ENCODE peak calls at places on chromosome 2, in seven cellular contexts. L is CD8-positive, alpha-beta T cell; B is BJ; V is foreskin keratinocyte; Q is Caco-2; D is bronchial epithelial cell; E is right cardiac atrium. F is an unnamed sample.

GRCh38 chr2:10552220-10552870 is 104.2 kb upstream of the ODC1 start:
- DNase-seq in Q (no peak), V (no peak), D (peak; percentile 26), E (no peak), L (no peak), B (no peak), F (no peak)

GRCh38 chr2:71938108-71938507 is 209.6 kb downstream of the CYP26B1 start:
- DNase-seq in V (no peak), E (no peak), B (no peak), L (no peak), Q (no peak), D (no peak), F (no peak)

GRCh38 chr2:39743170-39743851 is 35.7 kb downstream of the THUMPD2 start:
- DNase-seq in B (no peak), L (no peak), E (no peak), D (peak; percentile 59), V (peak; percentile 81), Q (no peak), F (peak; percentile 27)

GRCh38 chr2:91477731-91478672 is 2786.5 kb downstream of the RPIA start:
- DNase-seq in Q (peak; percentile 41), D (no peak), B (no peak), V (no peak), L (peak; percentile 40), E (peak; percentile 84), F (peak; percentile 27)

GRCh38 chr2:171412571-171412970 is 21.2 kb downstream of the METTL8 start:
- DNase-seq in B (no peak), E (no peak), V (no peak), D (no peak), L (no peak), Q (no peak), F (no peak)

GRCh38 chr2:143617803-143618415 is 488.7 kb downstream of the ARHGAP15 start:
- DNase-seq in Q (no peak), D (no peak), V (no peak), L (no peak), E (no peak), B (no peak), F (no peak)

GRCh38 chr2:200728630-200729029 is 83.1 kb upstream of the BZW1 start:
- DNase-seq in V (peak; percentile 11), E (peak; percentile 63), L (no peak), B (no peak), D (peak; percentile 72), Q (no peak), F (peak; percentile 12)

GRCh38 chr2:58918138-58918537 is 677.0 kb upstream of the FANCL start:
- DNase-seq in V (no peak), B (no peak), L (no peak), Q (no peak), E (no peak), D (no peak), F (peak; percentile 38)

GRCh38 chr2:101251844-101252407 is 760 bp upstream of the CNOT11 start:
- DNase-seq in V (peak; percentile 80), B (no peak), L (peak; percentile 60), D (peak; percentile 87), E (no peak), Q (peak; percentile 82), F (no peak)

GRCh38 chr2:162688403-162688802 is 150.2 kb downstream of the KCNH7 start:
- DNase-seq in E (no peak), D (no peak), V (no peak), L (no peak), B (no peak), Q (no peak), F (no peak)

GRCh38 chr2:218622606-218623238 is 15.0 kb downstream of the PLCD4 start:
- DNase-seq in E (no peak), B (no peak), L (no peak), Q (no peak), V (peak; percentile 18), D (peak; percentile 29), F (no peak)

GRCh38 chr2:127000194-127000593 is 101.5 kb downstream of the TEX51 start:
- DNase-seq in Q (no peak), E (no peak), D (no peak), V (no peak), B (no peak), L (no peak), F (no peak)

GRCh38 chr2:233091595-233092375 is 31.6 kb downstream of the INPP5D start:
- DNase-seq in E (no peak), D (no peak), Q (no peak), L (no peak), B (no peak), V (no peak), F (no peak)

GRCh38 chr2:55840460-55840859 is 83.1 kb downstream of the EFEMP1 start:
- DNase-seq in E (no peak), Q (no peak), B (no peak), V (no peak), D (no peak), L (no peak), F (no peak)

GRCh38 chr2:173054466-173054865 is 21.2 kb upstream of the MAP3K20 start:
- DNase-seq in V (peak; percentile 34), D (peak; percentile 28), Q (no peak), L (no peak), E (no peak), B (no peak), F (no peak)

GRCh38 chr2:134919360-134920210 is 963 bp downstream of the CCNT2 start:
- DNase-seq in Q (no peak), B (no peak), E (no peak), V (peak; percentile 23), D (peak; percentile 13), L (peak; percentile 56), F (peak; percentile 56)

GRCh38 chr2:114807666-114808065 is 365.2 kb downstream of the DPP10 start:
- DNase-seq in E (no peak), V (no peak), B (no peak), Q (no peak), D (no peak), L (no peak), F (no peak)

GRCh38 chr2:120846406-120847095 is 110.9 kb downstream of the GLI2 start:
- DNase-seq in E (peak; percentile 37), Q (no peak), V (no peak), B (no peak), D (no peak), L (no peak), F (no peak)

GRCh38 chr2:86646865-86647264 is 23.2 kb upstream of the RNF103 start:
- DNase-seq in E (no peak), L (no peak), D (peak; percentile 19), V (peak; percentile 58), B (no peak), Q (no peak), F (no peak)

GRCh38 chr2:210007895-210008294 is 5.5 kb downstream of the RPE start:
- DNase-seq in B (no peak), Q (no peak), V (no peak), D (peak; percentile 7), E (no peak), L (no peak), F (peak; percentile 25)

DNA sequence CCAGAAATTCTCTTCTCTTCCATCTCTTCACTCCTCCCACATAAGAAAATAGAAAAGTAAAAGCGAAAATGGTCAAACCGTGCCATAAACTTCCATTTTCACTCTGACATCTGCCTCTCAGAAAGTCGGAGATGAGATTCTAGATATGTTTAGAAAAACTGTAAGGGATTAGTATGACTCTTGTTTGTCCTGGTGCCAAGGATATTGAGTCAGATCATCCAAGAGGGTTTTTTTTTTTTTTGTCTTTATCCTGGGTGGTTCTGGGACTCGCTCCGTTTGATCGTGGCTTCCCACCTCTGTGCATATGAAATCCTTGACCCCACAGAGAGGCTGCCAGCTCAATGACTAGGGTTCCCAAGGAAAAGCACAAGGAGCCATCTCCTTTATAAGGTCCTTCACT is 17.3 kb downstream of the EN1 start:
- DNase-seq in B (no peak), D (no peak), E (no peak), V (no peak), L (no peak), Q (no peak), F (no peak)
- H3K27me3 ChIP-seq in B (peaks cover 26% of the 10 kb centered on the region), D (peaks cover 36% of the 10 kb centered on the region), E (peaks cover 2% of the 10 kb centered on the region), V (peaks cover 93% of the 10 kb centered on the region), L (peaks cover 8% of the 10 kb centered on the region), Q (peaks cover 2% of the 10 kb centered on the region), F (peaks cover 45% of the 10 kb centered on the region)

GRCh38 chr2:15363142-15363541 is 198.0 kb downstream of the NBAS start:
- DNase-seq in B (peak; percentile 8), L (no peak), E (no peak), Q (no peak), D (peak; percentile 86), V (peak; percentile 83), F (peak; percentile 16)
- H3K27me3 ChIP-seq in B (no peaks in the 10 kb centered on the region), L (no peaks in the 10 kb centered on the region), E (no peaks in the 10 kb centered on the region), Q (no peaks in the 10 kb centered on the region), D (no peaks in the 10 kb centered on the region), V (no peaks in the 10 kb centered on the region), F (no peaks in the 10 kb centered on the region)

DNA sequence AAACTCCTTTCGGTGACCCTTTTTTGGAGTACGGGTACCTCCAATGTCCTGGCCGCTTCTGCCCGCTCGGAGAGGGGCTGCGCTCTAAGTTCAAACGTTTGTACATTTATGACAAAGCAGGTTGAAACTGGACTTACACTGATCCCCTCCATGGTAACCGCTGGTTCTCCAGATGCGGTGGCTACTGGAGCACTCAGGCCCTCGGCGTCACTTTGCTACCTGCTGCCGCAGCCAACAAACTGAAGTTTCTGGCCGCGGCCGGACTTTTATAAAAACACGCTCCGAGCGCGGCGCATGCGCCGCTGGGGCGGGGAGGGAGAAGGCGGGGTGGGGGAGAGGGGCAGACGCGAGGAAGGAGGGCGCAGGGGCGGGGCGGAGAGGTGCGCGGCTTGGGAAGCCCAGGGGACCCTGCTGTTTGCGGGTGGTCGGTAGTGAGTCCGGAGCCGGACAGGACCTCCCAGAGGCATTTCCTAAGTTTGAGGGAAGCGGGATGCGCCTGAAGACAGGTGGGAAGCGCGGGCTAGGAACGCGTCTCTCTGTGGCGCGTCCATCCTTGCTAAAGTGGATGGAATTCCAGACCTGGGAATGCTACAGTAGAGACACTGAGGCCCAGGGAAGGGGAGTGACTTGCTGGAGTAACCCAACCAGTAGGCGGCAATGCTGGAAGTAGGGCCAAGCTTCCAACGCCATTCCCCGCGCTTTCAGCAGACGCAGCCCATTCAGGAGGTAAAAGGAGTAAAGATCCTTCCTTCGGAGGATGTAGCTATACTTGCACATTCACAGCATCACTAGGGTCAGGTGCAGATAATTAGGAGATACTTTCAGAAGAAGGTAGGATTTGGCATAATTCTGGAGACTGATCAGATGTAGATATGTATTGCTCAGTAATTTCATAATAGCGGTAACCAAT is at the start of gene CXCR4:
- DNase-seq in Q (peak; percentile 67), V (peak; percentile 16), L (peak; percentile 92), B (no peak), E (peak; percentile 90), D (no peak), F (peak; percentile 23)
- H3K27me3 ChIP-seq in Q (peaks cover 8% of the 10 kb centered on the region), V (peaks cover 93% of the 10 kb centered on the region), L (no peaks in the 10 kb centered on the region), B (peaks cover 34% of the 10 kb centered on the region), E (peaks cover 2% of the 10 kb centered on the region), D (peaks cover 42% of the 10 kb centered on the region), F (peaks cover 93% of the 10 kb centered on the region)

DNA sequence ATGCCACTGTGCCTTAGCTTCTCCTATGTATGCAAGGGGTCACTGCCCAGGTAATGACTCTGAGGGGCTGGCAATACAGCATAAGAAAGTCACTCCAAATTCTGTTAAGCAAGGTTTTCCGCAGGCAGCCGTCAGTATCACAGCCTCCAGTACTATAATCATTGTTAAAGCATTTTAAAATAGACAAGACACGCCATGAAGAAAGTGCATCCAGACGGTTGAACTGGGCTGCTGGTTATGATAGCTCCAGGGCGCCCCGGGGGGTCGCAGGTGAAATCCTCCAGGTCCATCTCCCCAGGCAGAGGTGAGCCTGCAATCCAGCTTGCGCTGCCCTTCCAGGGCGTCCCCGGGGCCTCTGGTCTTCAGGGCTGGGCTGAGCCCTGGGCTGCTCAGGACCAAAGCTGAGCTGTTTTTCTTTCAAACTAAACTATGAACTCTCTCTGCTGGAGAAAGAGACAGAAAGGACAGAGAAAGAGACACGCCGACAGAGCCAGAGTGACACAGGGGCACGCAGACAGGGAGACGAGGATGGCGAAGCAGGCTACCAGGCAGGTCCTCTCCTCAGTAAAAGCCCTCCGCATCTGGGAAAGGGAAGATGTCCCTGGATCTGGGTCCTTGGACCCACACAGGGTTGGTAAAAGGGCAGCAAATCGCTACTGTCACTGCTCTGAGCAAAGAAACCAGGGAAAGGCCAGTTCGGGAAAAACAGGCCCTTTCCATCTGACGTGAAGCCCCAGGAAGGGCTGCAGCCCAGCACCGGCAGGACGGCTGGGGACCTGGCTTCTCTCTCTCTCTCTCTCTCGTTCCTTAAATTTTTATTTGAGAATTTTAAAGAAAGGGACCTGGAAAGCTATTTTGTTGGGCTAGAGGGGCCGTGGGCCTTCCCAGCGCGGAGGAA is 2.1 kb upstream of the TWIST2 start:
- DNase-seq in B (no peak), E (no peak), Q (no peak), L (no peak), D (no peak), V (no peak), F (peak; percentile 20)
- H3K27me3 ChIP-seq in B (no peaks in the 10 kb centered on the region), E (no peaks in the 10 kb centered on the region), Q (no peaks in the 10 kb centered on the region), L (peaks cover 6% of the 10 kb centered on the region), D (peaks cover 8% of the 10 kb centered on the region), V (peaks cover 41% of the 10 kb centered on the region), F (no peaks in the 10 kb centered on the region)